ENCODE peak calls at places on chromosomes 4 and X, in nine cellular contexts. N, B, D, J, Y, M, Z, S and V are unnamed samples.

GRCh38 chr4:158913766-158914165 is 144.9 kb downstream of the FNIP2 start:
- DNase-seq in N (no peak), B (no peak), D (no peak), J (no peak), Y (no peak), M (no peak), Z (no peak), S (no peak), V (no peak)

GRCh38 chr4:107855723-107856122 is 31.0 kb downstream of the SGMS2 start:
- DNase-seq in N (no peak), B (no peak), D (no peak), J (no peak), Y (no peak), M (no peak), Z (no peak), S (no peak), V (peak)

GRCh38 chr4:11881364-11881763 is 452.7 kb upstream of the HS3ST1 start:
- DNase-seq in N (no peak), B (no peak), D (no peak), J (no peak), Y (no peak), M (no peak), Z (no peak), S (no peak), V (no peak)

GRCh38 chrX:145825896-145826295 is 8.3 kb downstream of the SLITRK2 start:
- DNase-seq in N (no peak), B (peak), D (no peak), J (no peak), Y (peak), M (no peak), Z (no peak), S (no peak), V (no peak)

GRCh38 chr4:145945431-145946155 is 7.0 kb upstream of the ZNF827 start:
- DNase-seq in N (no peak), B (peak), D (no peak), J (no peak), Y (no peak), M (no peak), Z (no peak), S (no peak), V (no peak)

GRCh38 chr4:150217192-150217591 is 138.9 kb downstream of the DCLK2 start:
- DNase-seq in N (no peak), B (peak), D (no peak), J (no peak), Y (peak), M (no peak), Z (peak), S (no peak), V (no peak)

GRCh38 chr4:139025841-139026240 is 10.3 kb downstream of the NOCT start:
- DNase-seq in N (no peak), B (peak), D (no peak), J (no peak), Y (no peak), M (no peak), Z (no peak), S (no peak), V (no peak)

GRCh38 chr4:7375427-7375826 is 59.3 kb downstream of the PSAPL1 start:
- DNase-seq in N (peak), B (no peak), D (no peak), J (no peak), Y (no peak), M (no peak), Z (no peak), S (no peak), V (no peak)

GRCh38 chr4:107619065-107619464 is 101.0 kb downstream of the PAPSS1 start:
- DNase-seq in N (peak), B (no peak), D (no peak), J (no peak), Y (no peak), M (peak), Z (peak), S (no peak), V (peak)

GRCh38 chr4:144489831-144490230 is 156.1 kb upstream of the HHIP start:
- DNase-seq in N (no peak), B (no peak), D (no peak), J (no peak), Y (no peak), M (no peak), Z (no peak), S (no peak), V (no peak)

GRCh38 chr4:169060396-169061081 is 50.5 kb upstream of the CBR4 start:
- DNase-seq in N (no peak), B (no peak), D (no peak), J (no peak), Y (no peak), M (no peak), Z (no peak), S (no peak), V (no peak)

GRCh38 chr4:169064281-169064680 is 54.2 kb upstream of the CBR4 start:
- DNase-seq in N (no peak), B (no peak), D (no peak), J (no peak), Y (no peak), M (no peak), Z (no peak), S (no peak), V (no peak)

GRCh38 chr4:169059294-169060201 is 49.5 kb upstream of the CBR4 start:
- DNase-seq in N (peak), B (no peak), D (peak), J (peak), Y (no peak), M (peak), Z (no peak), S (no peak), V (no peak)

GRCh38 chr4:169063441-169063840 is 53.4 kb upstream of the CBR4 start:
- DNase-seq in N (no peak), B (no peak), D (no peak), J (no peak), Y (no peak), M (no peak), Z (no peak), S (no peak), V (no peak)

DNA sequence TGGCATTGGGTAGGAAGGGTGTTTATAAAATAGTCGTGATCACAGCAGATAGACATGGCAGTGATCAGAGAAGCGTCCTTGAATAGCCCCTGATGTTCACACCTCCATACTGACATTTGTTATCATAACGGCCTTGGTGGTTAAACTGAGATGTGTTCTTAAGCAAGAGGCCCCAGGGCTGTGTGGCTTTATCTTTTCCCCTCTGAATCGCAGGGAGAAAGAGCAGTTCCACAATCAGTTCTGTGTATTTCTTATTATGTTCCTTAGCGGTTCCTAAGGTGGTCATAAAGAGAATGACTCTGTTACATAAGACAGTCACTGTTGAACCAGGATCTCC is 52.8 kb upstream of the CBR4 start:
- DNase-seq in N (no peak), B (no peak), D (no peak), J (no peak), Y (no peak), M (no peak), Z (no peak), S (no peak), V (no peak)
- H3K27ac ChIP-seq in N (peak), B (no peak), D (peak), J (peak), Y (no peak), M (peak), Z (peak), S (peak), V (no peak)

GRCh38 chr4:141169391-141169790 is 36.1 kb upstream of the RNF150 start:
- DNase-seq in N (no peak), B (no peak), D (no peak), J (no peak), Y (no peak), M (no peak), Z (no peak), S (no peak), V (no peak)

GRCh38 chr4:141179474-141180026 is 41.1 kb upstream of the ZNF330 start:
- DNase-seq in N (no peak), B (no peak), D (no peak), J (no peak), Y (no peak), M (no peak), Z (no peak), S (no peak), V (no peak)

GRCh38 chr4:141177171-141177570 is 43.5 kb upstream of the ZNF330 start:
- DNase-seq in N (no peak), B (no peak), D (no peak), J (no peak), Y (no peak), M (no peak), Z (no peak), S (no peak), V (no peak)

GRCh38 chr4:141174457-141174856 is 41.2 kb upstream of the RNF150 start:
- DNase-seq in N (no peak), B (no peak), D (no peak), J (no peak), Y (no peak), M (no peak), Z (no peak), S (no peak), V (no peak)
- TF ChIP-seq CTCF in N (no peak), B (no peak), D (no peak), J (no peak), Y (no peak), M (no peak), Z (no peak), S (no peak), V (no peak)

GRCh38 chr4:23337292-23337691 is 552.6 kb downstream of the PPARGC1A start:
- DNase-seq in N (no peak), B (peak), D (no peak), J (no peak), Y (peak), M (no peak), Z (no peak), S (no peak), V (peak)

GRCh38 chr4:23332266-23332665 is 557.6 kb downstream of the PPARGC1A start:
- DNase-seq in N (no peak), B (no peak), D (no peak), J (no peak), Y (peak), M (no peak), Z (peak), S (no peak), V (no peak)

GRCh38 chr4:23333556-23333945 is 556.3 kb downstream of the PPARGC1A start:
- DNase-seq in N (no peak), B (peak), D (no peak), J (no peak), Y (no peak), M (no peak), Z (peak), S (no peak), V (no peak)

DNA sequence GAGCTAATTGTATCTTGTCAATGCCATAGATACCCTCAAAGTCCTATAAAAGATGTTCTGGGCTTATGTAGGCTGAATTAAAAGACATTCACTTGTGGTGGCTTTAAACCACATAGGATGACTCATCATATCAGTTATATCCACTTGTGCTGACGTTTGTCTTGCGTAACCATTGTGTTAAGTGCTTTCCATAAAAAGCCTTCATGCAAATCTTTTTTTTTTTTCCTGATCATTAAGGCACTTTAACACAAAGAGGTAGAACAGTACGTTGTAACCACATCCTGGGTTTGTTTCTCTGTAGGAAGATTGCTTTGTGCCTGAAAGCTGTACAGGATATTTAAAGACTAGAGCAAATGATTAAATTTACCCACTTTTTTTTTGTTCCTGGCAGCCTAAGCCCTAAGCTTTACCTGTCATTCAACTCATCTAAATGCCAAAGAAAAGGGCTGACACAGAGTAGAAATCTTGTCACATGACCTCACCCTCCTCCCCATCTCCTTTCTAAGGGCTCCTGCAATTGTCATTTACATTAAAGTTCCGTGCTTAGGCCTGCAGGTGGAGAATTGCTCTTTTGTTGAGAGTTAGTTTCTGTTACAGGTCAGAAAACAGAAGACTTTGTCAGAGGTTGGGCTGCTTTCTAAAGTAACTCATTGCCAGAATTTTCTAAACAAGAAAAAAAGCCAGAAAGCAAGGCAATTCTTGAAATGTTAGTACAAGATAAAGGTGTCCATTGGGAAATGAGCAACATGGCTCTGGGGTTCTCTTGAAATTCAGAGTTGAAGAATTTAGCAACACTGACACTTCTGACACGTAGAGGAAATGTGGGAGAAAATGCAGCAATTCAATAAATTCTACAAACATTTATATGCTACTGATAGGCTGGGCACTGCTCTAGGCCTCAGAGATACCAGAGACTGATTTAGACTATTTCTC is 555.6 kb downstream of the PPARGC1A start:
- DNase-seq in N (no peak), B (peak), D (no peak), J (no peak), Y (peak), M (no peak), Z (peak), S (no peak), V (peak)
- H3K27ac ChIP-seq in N (peak), B (peak), D (no peak), J (no peak), Y (no peak), M (peak), Z (no peak), S (no peak), V (no peak)

DNA sequence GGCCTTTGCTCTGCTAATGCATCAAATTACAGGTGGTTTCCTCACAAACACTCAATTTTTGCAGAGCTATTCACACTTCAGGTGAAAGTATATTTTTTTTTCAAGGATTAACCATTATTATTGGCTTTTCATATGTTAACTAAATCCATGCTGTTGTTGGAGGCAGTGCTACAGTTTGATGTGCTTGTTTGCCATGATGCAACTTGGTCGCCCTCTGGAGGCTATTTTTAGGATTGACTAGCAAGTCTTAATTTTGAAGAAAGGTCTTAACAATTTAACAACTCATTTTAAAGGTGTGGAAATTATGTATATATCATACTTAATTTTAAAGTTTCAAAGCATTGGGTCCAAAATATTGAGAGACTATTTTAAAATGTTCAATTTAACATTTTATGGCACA is 168.8 kb upstream of the FAM47A start:
- DNase-seq in N (no peak), B (peak), D (no peak), J (no peak), Y (peak), M (no peak), Z (peak), S (peak), V (no peak)
- TF ChIP-seq CTCF in N (peak), B (peak), D (peak), J (peak), Y (peak), M (peak), Z (peak), S (peak), V (peak)

GRCh38 chrX:78133561-78133960 is 5.9 kb downstream of the TAF9B start:
- DNase-seq in N (no peak), B (no peak), D (no peak), J (no peak), Y (no peak), M (no peak), Z (no peak), S (no peak), V (no peak)
- H3K27ac ChIP-seq in N (no peak), B (no peak), D (no peak), J (no peak), Y (no peak), M (no peak), Z (no peak), S (no peak), V (no peak)

DNA sequence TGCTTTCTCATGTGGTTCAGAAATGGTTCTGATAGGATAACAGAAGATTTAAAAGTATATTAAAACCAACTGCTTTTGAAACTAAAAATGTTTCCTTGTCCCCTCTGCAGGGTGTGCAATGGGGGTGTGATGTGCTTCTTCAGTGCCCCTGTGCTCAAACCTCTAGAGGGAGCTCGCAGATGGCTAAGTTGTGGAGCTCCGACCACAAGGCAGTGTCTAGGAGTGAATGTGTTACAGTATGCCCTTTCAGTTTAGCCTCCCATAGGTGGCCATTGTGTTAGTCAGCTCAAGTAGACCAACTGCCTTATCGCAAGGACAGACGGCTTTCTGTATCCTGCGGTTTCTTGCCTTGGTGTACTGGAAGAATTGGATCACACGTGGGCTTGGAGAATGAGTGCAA is 130.5 kb downstream of the TENT5D start:
- DNase-seq in N (no peak), B (peak), D (no peak), J (no peak), Y (peak), M (no peak), Z (no peak), S (no peak), V (no peak)
- TF ChIP-seq CTCF in N (no peak), B (peak), D (no peak), J (no peak), Y (peak), M (no peak), Z (no peak), S (no peak), V (no peak)

DNA sequence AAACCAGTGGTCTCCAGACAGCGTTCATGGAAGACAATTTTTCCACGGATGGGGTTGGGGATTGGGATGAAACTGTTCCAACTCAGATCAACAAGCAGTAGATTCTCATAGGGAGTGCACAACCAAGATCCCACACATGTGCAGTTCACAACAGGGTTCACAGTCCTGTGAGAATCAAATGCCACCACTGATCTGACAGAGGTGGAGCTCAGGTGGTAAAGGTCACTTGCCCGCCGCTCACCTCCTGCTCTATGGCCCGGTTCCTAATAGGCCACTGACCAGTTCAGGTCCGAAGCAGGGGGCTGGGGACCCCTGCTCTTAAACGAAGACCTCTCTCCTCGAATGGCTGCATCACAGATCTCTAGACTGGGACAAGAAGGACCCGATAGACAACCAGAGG is 4.4 kb downstream of the APBB2 start:
- DNase-seq in N (no peak), B (no peak), D (no peak), J (no peak), Y (no peak), M (no peak), Z (no peak), S (peak), V (no peak)
- H3K27ac ChIP-seq in N (no peak), B (no peak), D (no peak), J (no peak), Y (no peak), M (no peak), Z (no peak), S (peak), V (no peak)

DNA sequence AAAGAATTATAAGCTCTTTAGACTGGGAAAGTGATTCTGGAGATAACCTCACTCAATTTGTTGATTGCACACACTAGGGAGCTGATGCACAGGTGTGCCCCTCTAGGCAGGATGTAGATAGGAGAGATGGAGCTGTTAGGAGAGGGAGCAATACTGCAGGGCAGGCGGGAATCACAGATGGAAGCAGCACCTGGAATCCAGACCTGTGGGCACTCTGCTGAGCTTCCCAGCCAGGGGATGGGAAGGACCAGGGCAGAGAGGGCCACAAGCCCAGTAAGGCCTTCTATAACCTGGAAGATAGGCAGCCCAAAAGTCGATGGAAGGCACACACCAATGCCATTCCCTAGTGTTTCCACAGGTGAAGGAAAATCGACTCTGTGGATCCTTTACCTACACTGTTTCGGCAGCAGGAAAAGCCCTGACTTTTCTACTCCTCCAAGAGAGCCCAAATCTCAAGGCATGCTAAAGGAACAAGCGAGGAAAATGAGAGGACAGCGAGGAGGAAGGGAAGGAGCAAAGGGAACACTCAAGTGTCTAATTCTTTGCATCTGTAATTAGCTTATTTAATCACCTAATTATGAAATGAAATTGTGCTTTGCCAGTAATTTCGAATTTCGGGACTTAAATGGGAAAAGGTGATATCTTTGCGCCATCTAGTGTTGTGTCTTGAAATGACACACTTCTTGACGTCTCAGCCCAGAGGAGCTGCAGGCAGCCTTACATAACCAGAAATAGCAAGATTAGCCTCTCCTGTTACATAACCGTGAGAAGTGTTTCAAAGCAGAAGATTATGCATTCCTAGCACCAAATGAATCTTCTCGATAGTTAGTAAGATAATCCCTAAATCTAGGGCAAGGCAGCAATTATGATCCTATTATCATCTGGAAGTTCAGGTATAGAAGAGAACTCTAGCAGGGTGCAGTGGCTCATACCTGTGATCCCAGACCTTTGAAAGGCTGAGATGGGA is 31.0 kb upstream of the TLR3 start:
- DNase-seq in N (no peak), B (peak), D (no peak), J (no peak), Y (peak), M (no peak), Z (peak), S (peak), V (peak)
- TF ChIP-seq CTCF in N (peak), B (peak), D (peak), J (peak), Y (peak), M (peak), Z (peak), S (peak), V (peak)